ENCODE peak calls at places on chromosomes 3 and 15, in eight cellular contexts. E is A673, S is tibial nerve, G is retinal pigment epithelial cell, A is pancreas, I is heart right ventricle, H is brain microvascular endothelial cell, O is bronchial epithelial cell. N is an unnamed sample.

GRCh38 chr15:62253294-62253693 is 88.2 kb upstream of the C2CD4B start:
- DNase-seq in E (no peak), S (no peak), G (no peak), A (no peak), I (no peak), H (no peak), O (no peak), N (no peak)

GRCh38 chr15:40006003-40006402 is 33.0 kb downstream of the SRP14 start:
- DNase-seq in E (no peak), S (no peak), G (no peak), A (no peak), I (no peak), H (no peak), O (no peak), N (no peak)

GRCh38 chr15:51229907-51230328 is 108.5 kb downstream of the CYP19A1 start:
- DNase-seq in E (peak), S (peak), G (no peak), A (no peak), I (no peak), H (no peak), O (peak), N (peak)

GRCh38 chr3:79247367-79248103 is 520.3 kb downstream of the ROBO1 start:
- DNase-seq in E (peak), S (no peak), G (no peak), A (no peak), I (peak), H (peak), O (no peak), N (no peak)

GRCh38 chr3:176352716-176353334 is 844.5 kb downstream of the TBL1XR1 start:
- DNase-seq in E (no peak), S (no peak), G (no peak), A (no peak), I (no peak), H (no peak), O (peak), N (no peak)

GRCh38 chr3:178845446-178846118 is 226.0 kb downstream of the ZMAT3 start:
- DNase-seq in E (no peak), S (no peak), G (no peak), A (no peak), I (no peak), H (peak), O (no peak), N (no peak)

GRCh38 chr15:73495171-73495570 is 52.2 kb downstream of the REC114 start:
- DNase-seq in E (no peak), S (no peak), G (no peak), A (no peak), I (no peak), H (no peak), O (no peak), N (no peak)

GRCh38 chr3:67724434-67724833 is 70.0 kb upstream of the SUCLG2 start:
- DNase-seq in E (no peak), S (no peak), G (no peak), A (no peak), I (no peak), H (no peak), O (no peak), N (no peak)

GRCh38 chr3:181948286-181948685 is 236.6 kb downstream of the SOX2 start:
- DNase-seq in E (no peak), S (no peak), G (no peak), A (no peak), I (no peak), H (no peak), O (peak), N (no peak)

GRCh38 chr3:178480795-178481194 is 55.4 kb upstream of the KCNMB2 start:
- DNase-seq in E (no peak), S (no peak), G (no peak), A (no peak), I (no peak), H (no peak), O (no peak), N (peak)

GRCh38 chr3:159844383-159844730 is 144.3 kb upstream of the IL12A start:
- DNase-seq in E (no peak), S (no peak), G (no peak), A (no peak), I (no peak), H (no peak), O (no peak), N (no peak)

GRCh38 chr15:94924971-94925593 is 693.7 kb downstream of the MCTP2 start:
- DNase-seq in E (no peak), S (no peak), G (peak), A (no peak), I (no peak), H (no peak), O (no peak), N (no peak)

GRCh38 chr15:70792171-70792573 is 28.8 kb upstream of the UACA start:
- DNase-seq in E (no peak), S (no peak), G (no peak), A (no peak), I (no peak), H (peak), O (peak), N (no peak)

GRCh38 chr15:80712956-80713355 is 17.8 kb downstream of the ABHD17C start:
- DNase-seq in E (no peak), S (no peak), G (no peak), A (no peak), I (no peak), H (no peak), O (no peak), N (no peak)

GRCh38 chr15:61186905-61187865 is 41.9 kb downstream of the RORA start:
- DNase-seq in E (peak), S (peak), G (no peak), A (no peak), I (no peak), H (no peak), O (no peak), N (no peak)

GRCh38 chr15:80228959-80229610 is 22.9 kb downstream of the CTXND1 start:
- DNase-seq in E (no peak), S (no peak), G (peak), A (no peak), I (no peak), H (peak), O (peak), N (no peak)

GRCh38 chr3:27507515-27508266 is 23.5 kb upstream of the SLC4A7 start:
- DNase-seq in E (no peak), S (no peak), G (no peak), A (no peak), I (no peak), H (peak), O (peak), N (no peak)

GRCh38 chr3:56413911-56414310 is 54.4 kb downstream of the ERC2 start:
- DNase-seq in E (no peak), S (no peak), G (no peak), A (no peak), I (no peak), H (no peak), O (peak), N (no peak)

GRCh38 chr15:88803241-88803919 is at the start of gene ACAN:
- DNase-seq in E (no peak), S (no peak), G (no peak), A (peak), I (no peak), H (no peak), O (no peak), N (no peak)

GRCh38 chr15:77870195-77871065 is 207.1 kb downstream of the TBC1D2B start:
- DNase-seq in E (peak), S (peak), G (no peak), A (peak), I (peak), H (peak), O (peak), N (peak)

GRCh38 chr15:63065262-63066234 is 23.0 kb downstream of the TPM1 start:
- DNase-seq in E (peak), S (no peak), G (no peak), A (no peak), I (no peak), H (no peak), O (no peak), N (no peak)

GRCh38 chr15:64485796-64486195 is 25.4 kb downstream of the ZNF609 start:
- DNase-seq in E (no peak), S (no peak), G (no peak), A (no peak), I (no peak), H (no peak), O (no peak), N (no peak)

DNA sequence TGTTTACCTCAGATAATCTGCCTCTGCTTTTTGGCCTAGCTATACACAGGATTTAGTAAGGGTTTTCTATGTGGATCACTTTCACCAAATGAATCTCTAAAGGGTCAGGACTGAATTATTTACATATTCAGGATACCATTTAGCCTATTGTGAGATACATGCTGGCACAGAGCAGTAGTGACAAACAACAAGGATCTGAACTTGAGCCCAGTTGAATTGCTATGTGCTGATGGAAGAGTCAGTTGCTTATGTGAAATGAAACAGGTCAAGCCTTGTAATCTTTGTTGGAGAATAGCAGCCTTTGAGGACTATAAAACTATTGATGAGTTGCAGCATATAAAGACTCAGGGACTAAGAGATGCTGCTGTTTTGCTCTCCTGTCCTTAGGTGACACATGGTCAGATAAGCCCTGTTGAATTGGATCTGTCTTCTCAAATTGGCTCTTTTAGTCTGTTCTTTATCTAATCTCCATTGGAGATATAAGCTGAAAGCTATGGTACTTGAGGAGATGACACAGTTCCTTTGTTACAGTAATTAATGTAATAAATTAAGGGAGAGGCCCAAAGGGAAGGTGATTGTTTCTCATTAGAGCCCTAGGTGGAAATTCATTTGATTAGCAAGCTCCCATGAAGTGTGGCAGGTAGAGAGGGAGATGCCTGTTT is 30.4 kb downstream of the ZNF609 start:
- DNase-seq in E (no peak), S (no peak), G (no peak), A (no peak), I (no peak), H (no peak), O (no peak), N (no peak)
- TF ChIP-seq CTCF in E (no peak), S (no peak), G (no peak), A (no peak), I (no peak), H (no peak), O (no peak), N (no peak)

GRCh38 chr15:100133981-100134711 is 207.6 kb downstream of the ADAMTS17 start:
- DNase-seq in E (no peak), S (no peak), G (no peak), A (no peak), I (no peak), H (no peak), O (no peak), N (no peak)
- TF ChIP-seq CTCF in E (no peak), S (no peak), G (no peak), A (no peak), I (no peak), H (no peak), O (no peak), N (no peak)

GRCh38 chr3:14984581-14985113 is 37.3 kb downstream of the NR2C2 start:
- DNase-seq in E (no peak), S (no peak), G (no peak), A (no peak), I (no peak), H (no peak), O (no peak), N (no peak)

GRCh38 chr3:14989943-14990753 is 42.8 kb downstream of the NR2C2 start:
- DNase-seq in E (no peak), S (no peak), G (no peak), A (no peak), I (peak), H (peak), O (peak), N (no peak)

GRCh38 chr3:14991818-14992612 is 44.6 kb downstream of the NR2C2 start:
- DNase-seq in E (no peak), S (no peak), G (no peak), A (no peak), I (no peak), H (no peak), O (peak), N (no peak)

GRCh38 chr3:14991148-14991742 is 43.9 kb downstream of the NR2C2 start:
- DNase-seq in E (peak), S (no peak), G (no peak), A (no peak), I (no peak), H (no peak), O (no peak), N (no peak)

DNA sequence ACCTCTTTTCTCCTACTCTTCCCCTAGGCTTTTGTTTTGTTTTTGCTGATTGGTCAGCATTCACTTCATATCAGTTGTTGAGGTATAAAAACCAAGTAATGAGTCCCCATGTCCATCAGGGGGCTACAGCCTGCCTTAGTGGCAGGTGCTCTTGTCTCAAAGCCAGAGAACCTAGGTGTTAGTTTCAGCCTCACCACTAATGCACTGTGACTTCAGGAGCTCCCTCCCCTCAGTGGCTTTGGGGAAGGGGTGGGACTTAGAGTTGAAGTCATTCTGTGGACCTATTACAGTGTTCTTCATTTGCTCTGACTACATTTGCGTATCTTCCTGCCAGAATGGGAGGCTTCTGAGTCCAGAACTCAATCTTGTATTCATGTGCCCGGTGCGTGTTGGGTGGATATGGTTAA is 41.6 kb downstream of the NR2C2 start:
- DNase-seq in E (no peak), S (no peak), G (no peak), A (no peak), I (no peak), H (no peak), O (no peak), N (peak)
- TF ChIP-seq CTCF in E (no peak), S (no peak), G (no peak), A (no peak), I (no peak), H (peak), O (no peak), N (peak)

GRCh38 chr3:72288955-72289707 is 504.2 kb upstream of the PROK2 start:
- DNase-seq in E (peak), S (no peak), G (peak), A (no peak), I (peak), H (peak), O (peak), N (peak)

GRCh38 chr3:72285483-72285882 is 500.5 kb upstream of the PROK2 start:
- DNase-seq in E (no peak), S (no peak), G (no peak), A (no peak), I (no peak), H (no peak), O (no peak), N (no peak)

GRCh38 chr3:72287941-72288340 is 503.0 kb upstream of the PROK2 start:
- DNase-seq in E (no peak), S (no peak), G (no peak), A (no peak), I (no peak), H (no peak), O (peak), N (no peak)

GRCh38 chr3:72290859-72291641 is 506.1 kb upstream of the PROK2 start:
- DNase-seq in E (no peak), S (no peak), G (no peak), A (no peak), I (no peak), H (no peak), O (no peak), N (no peak)

GRCh38 chr3:72289708-72290104 is 504.8 kb upstream of the PROK2 start:
- DNase-seq in E (no peak), S (no peak), G (no peak), A (no peak), I (no peak), H (no peak), O (no peak), N (no peak)
- TF ChIP-seq CTCF in E (no peak), S (no peak), G (no peak), A (no peak), I (no peak), H (no peak), O (no peak), N (no peak)

DNA sequence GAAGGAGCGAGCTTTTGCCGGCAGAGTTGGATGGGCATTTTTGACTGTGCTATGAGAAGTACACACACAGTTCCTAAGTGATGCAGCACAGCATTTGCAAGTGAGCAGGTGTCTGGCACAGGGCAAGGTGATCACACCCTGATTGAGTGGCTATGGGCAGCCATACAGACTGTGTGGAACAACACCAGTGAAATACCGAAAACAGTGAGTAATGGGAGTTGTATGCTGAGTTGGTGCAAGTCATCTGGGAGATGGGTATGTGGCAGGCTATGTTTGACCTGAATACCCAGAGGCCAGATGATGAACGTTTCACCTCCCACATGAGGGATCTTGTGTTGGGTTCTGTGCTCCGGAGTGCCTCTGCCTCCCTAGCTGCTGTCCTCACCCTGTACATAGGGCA is 53.5 kb upstream of the TIPARP start:
- DNase-seq in E (no peak), S (no peak), G (no peak), A (no peak), I (no peak), H (peak), O (peak), N (no peak)
- TF ChIP-seq CTCF in E (no peak), S (no peak), G (no peak), A (no peak), I (no peak), H (no peak), O (no peak), N (no peak)

DNA sequence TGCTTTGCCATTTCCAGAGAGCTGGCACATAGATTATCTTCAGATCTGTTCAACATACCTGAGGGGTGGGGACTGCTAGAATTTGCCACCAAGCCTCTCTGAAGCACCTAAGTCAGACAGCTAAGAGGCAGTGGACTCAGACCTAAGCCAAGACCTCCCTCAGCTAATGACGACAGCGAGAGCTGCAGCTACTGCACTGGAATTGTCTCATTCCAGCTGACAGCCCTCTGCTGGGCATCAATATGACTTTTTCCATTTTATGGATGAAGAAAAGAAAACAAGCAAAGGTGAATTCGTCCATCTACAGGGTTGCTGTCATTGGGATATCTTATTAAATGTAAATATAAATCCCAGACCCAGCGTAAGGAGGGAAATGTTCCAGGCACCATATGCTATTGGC is 85.3 kb upstream of the LRTM1 start:
- DNase-seq in E (no peak), S (no peak), G (peak), A (no peak), I (no peak), H (peak), O (no peak), N (no peak)
- TF ChIP-seq CTCF in E (no peak), S (no peak), G (peak), A (no peak), I (no peak), H (peak), O (no peak), N (no peak)

N was measured in GM10248.